ENCODE peak calls at places on chromosome X, in seven cellular contexts. One of them, this sample, is unnamed.

GRCh38 chrX:140775211-140775610 is 65.7 kb downstream of the LINC00632 start:
- DNase-seq in NB4: no peak
- DNase-seq in RPMI7951: no peak
- DNase-seq in HEK293T: no peak
- DNase-seq in left cardiac atrium: no peak
- DNase-seq in left lung: no peak
- DNase-seq in stimulated activated CD8-positive, alpha-beta memory T cell treated with anti-CD3 and anti-CD28 coated beads, Interleukin-4, amount 100 ng/mL, for 4 hours: no peak
- DNase-seq in this sample: no peak

GRCh38 chrX:55717521-55718497 is at the start of gene RRAGB:
- DNase-seq in stimulated activated CD8-positive, alpha-beta memory T cell treated with anti-CD3 and anti-CD28 coated beads, Interleukin-4, amount 100 ng/mL, for 4 hours: peak
- DNase-seq in NB4: peak
- DNase-seq in left cardiac atrium: peak
- DNase-seq in left lung: peak
- DNase-seq in RPMI7951: peak
- DNase-seq in HEK293T: peak
- DNase-seq in this sample: peak

GRCh38 chrX:119686087-119686639 is 6.8 kb downstream of the SEPTIN6 start:
- DNase-seq in HEK293T: no peak
- DNase-seq in left lung: no peak
- DNase-seq in left cardiac atrium: no peak
- DNase-seq in RPMI7951: no peak
- DNase-seq in NB4: peak
- DNase-seq in stimulated activated CD8-positive, alpha-beta memory T cell treated with anti-CD3 and anti-CD28 coated beads, Interleukin-4, amount 100 ng/mL, for 4 hours: no peak
- DNase-seq in this sample: no peak

GRCh38 chrX:107483976-107484726 is 34.7 kb downstream of the FRMPD3 start:
- DNase-seq in left lung: no peak
- DNase-seq in left cardiac atrium: peak
- DNase-seq in stimulated activated CD8-positive, alpha-beta memory T cell treated with anti-CD3 and anti-CD28 coated beads, Interleukin-4, amount 100 ng/mL, for 4 hours: no peak
- DNase-seq in NB4: peak
- DNase-seq in RPMI7951: peak
- DNase-seq in HEK293T: peak
- DNase-seq in this sample: no peak

GRCh38 chrX:29862126-29862664 is 353.2 kb upstream of the MAGEB2 start:
- DNase-seq in NB4: no peak
- DNase-seq in left cardiac atrium: no peak
- DNase-seq in HEK293T: no peak
- DNase-seq in left lung: no peak
- DNase-seq in stimulated activated CD8-positive, alpha-beta memory T cell treated with anti-CD3 and anti-CD28 coated beads, Interleukin-4, amount 100 ng/mL, for 4 hours: no peak
- DNase-seq in RPMI7951: no peak
- DNase-seq in this sample: no peak

GRCh38 chrX:41442824-41443560 is 4.2 kb upstream of the NYX start:
- DNase-seq in left cardiac atrium: no peak
- DNase-seq in stimulated activated CD8-positive, alpha-beta memory T cell treated with anti-CD3 and anti-CD28 coated beads, Interleukin-4, amount 100 ng/mL, for 4 hours: no peak
- DNase-seq in left lung: no peak
- DNase-seq in RPMI7951: no peak
- DNase-seq in HEK293T: no peak
- DNase-seq in NB4: peak
- DNase-seq in this sample: no peak

GRCh38 chrX:23756165-23756564 is 13.1 kb upstream of the ACOT9 start:
- DNase-seq in RPMI7951: peak
- DNase-seq in left lung: no peak
- DNase-seq in left cardiac atrium: peak
- DNase-seq in stimulated activated CD8-positive, alpha-beta memory T cell treated with anti-CD3 and anti-CD28 coated beads, Interleukin-4, amount 100 ng/mL, for 4 hours: peak
- DNase-seq in NB4: peak
- DNase-seq in HEK293T: peak
- DNase-seq in this sample: peak

GRCh38 chrX:51568586-51568985 is 50.1 kb downstream of the CENPVL3 start:
- DNase-seq in HEK293T: no peak
- DNase-seq in NB4: no peak
- DNase-seq in left cardiac atrium: no peak
- DNase-seq in RPMI7951: peak
- DNase-seq in stimulated activated CD8-positive, alpha-beta memory T cell treated with anti-CD3 and anti-CD28 coated beads, Interleukin-4, amount 100 ng/mL, for 4 hours: no peak
- DNase-seq in left lung: no peak
- DNase-seq in this sample: no peak

GRCh38 chrX:118117069-118117405 is 427 bp upstream of the KLHL13 start:
- DNase-seq in stimulated activated CD8-positive, alpha-beta memory T cell treated with anti-CD3 and anti-CD28 coated beads, Interleukin-4, amount 100 ng/mL, for 4 hours: no peak
- DNase-seq in RPMI7951: peak
- DNase-seq in NB4: peak
- DNase-seq in HEK293T: no peak
- DNase-seq in left cardiac atrium: no peak
- DNase-seq in left lung: no peak
- DNase-seq in this sample: no peak

GRCh38 chrX:86946569-86946968 is 571.0 kb upstream of the KLHL4 start:
- DNase-seq in HEK293T: peak
- DNase-seq in RPMI7951: no peak
- DNase-seq in left lung: no peak
- DNase-seq in left cardiac atrium: no peak
- DNase-seq in stimulated activated CD8-positive, alpha-beta memory T cell treated with anti-CD3 and anti-CD28 coated beads, Interleukin-4, amount 100 ng/mL, for 4 hours: no peak
- DNase-seq in NB4: peak
- DNase-seq in this sample: no peak

GRCh38 chrX:140274761-140275525 is 229.9 kb downstream of the SOX3 start:
- DNase-seq in NB4: no peak
- DNase-seq in RPMI7951: peak
- DNase-seq in HEK293T: no peak
- DNase-seq in stimulated activated CD8-positive, alpha-beta memory T cell treated with anti-CD3 and anti-CD28 coated beads, Interleukin-4, amount 100 ng/mL, for 4 hours: no peak
- DNase-seq in left lung: no peak
- DNase-seq in left cardiac atrium: no peak
- DNase-seq in this sample: no peak

GRCh38 chrX:133607419-133608348 is 192.4 kb upstream of the GPC4 start:
- DNase-seq in left cardiac atrium: no peak
- DNase-seq in NB4: no peak
- DNase-seq in HEK293T: no peak
- DNase-seq in RPMI7951: no peak
- DNase-seq in stimulated activated CD8-positive, alpha-beta memory T cell treated with anti-CD3 and anti-CD28 coated beads, Interleukin-4, amount 100 ng/mL, for 4 hours: no peak
- DNase-seq in left lung: no peak
- DNase-seq in this sample: no peak